ENCODE peak calls at places on chromosomes 1 and 21, in five cellular contexts. P is sigmoid colon; I is substantia nigra; A is CD4-positive, alpha-beta memory T cell; H is stomach. T is an unnamed sample.

GRCh38 chr1:15525043-15525958 is 1.3 kb upstream of the CASP9 start:
- DNase-seq in P (peak), I (no peak), A (no peak), H (no peak), T (no peak)

GRCh38 chr1:114207635-114208034 is 54.0 kb upstream of the SYT6 start:
- DNase-seq in P (no peak), I (no peak), A (no peak), H (no peak), T (no peak)

GRCh38 chr1:196148367-196148970 is 459.8 kb downstream of the KCNT2 start:
- DNase-seq in P (no peak), I (no peak), A (peak), H (no peak), T (no peak)

GRCh38 chr1:104932030-104932915 is 1182.6 kb downstream of the AMY1C start:
- DNase-seq in P (no peak), I (no peak), A (no peak), H (no peak), T (no peak)

GRCh38 chr21:30668776-30669175 is 26.1 kb downstream of the KRTAP20-3 start:
- DNase-seq in P (no peak), I (no peak), A (no peak), H (no peak), T (no peak)

GRCh38 chr1:197441990-197442389 is 173.9 kb downstream of the CRB1 start:
- DNase-seq in P (no peak), I (no peak), A (no peak), H (no peak), T (no peak)

GRCh38 chr21:45499970-45500575 is 42.2 kb downstream of the SLC19A1 start:
- DNase-seq in P (peak), I (no peak), A (no peak), H (no peak), T (no peak)

GRCh38 chr1:112332751-112333150 is 63.3 kb upstream of the CTTNBP2NL start:
- DNase-seq in P (no peak), I (no peak), A (no peak), H (no peak), T (no peak)

GRCh38 chr1:17090844-17091243 is 28.4 kb downstream of the PADI2 start:
- DNase-seq in P (no peak), I (no peak), A (no peak), H (no peak), T (no peak)

GRCh38 chr1:52127181-52128175 is 14.4 kb upstream of the ZFYVE9 start:
- DNase-seq in P (no peak), I (no peak), A (peak), H (no peak), T (peak)

GRCh38 chr1:150420560-150421265 is 56.8 kb downstream of the RPRD2 start:
- DNase-seq in P (no peak), I (no peak), A (no peak), H (no peak), T (no peak)

GRCh38 chr1:8239306-8240023 is 78.4 kb upstream of the SLC45A1 start:
- DNase-seq in P (peak), I (no peak), A (no peak), H (peak), T (no peak)

GRCh38 chr1:85884372-85885035 is 176.3 kb upstream of the ZNHIT6 start:
- DNase-seq in P (no peak), I (no peak), A (no peak), H (no peak), T (no peak)

GRCh38 chr1:5969168-5969567 is 23.1 kb downstream of the NPHP4 start:
- DNase-seq in P (peak), I (no peak), A (no peak), H (no peak), T (no peak)

GRCh38 chr1:35220976-35221375 is 28.0 kb upstream of the SFPQ start:
- DNase-seq in P (no peak), I (no peak), A (peak), H (no peak), T (peak)

GRCh38 chr21:14690886-14691285 is 144.8 kb upstream of the SAMSN1 start:
- DNase-seq in P (no peak), I (no peak), A (no peak), H (no peak), T (peak)

GRCh38 chr1:43531453-43531905 is 796 bp downstream of the PTPRF start:
- DNase-seq in P (no peak), I (no peak), A (no peak), H (no peak), T (no peak)

GRCh38 chr1:228274452-228275153 is 66.8 kb downstream of the OBSCN start:
- DNase-seq in P (peak), I (no peak), A (no peak), H (no peak), T (no peak)

GRCh38 chr1:40315239-40315794 is 1.8 kb downstream of the COL9A2 start:
- DNase-seq in P (peak), I (peak), A (peak), H (peak), T (peak)

GRCh38 chr21:14587266-14587665 is 41.2 kb upstream of the SAMSN1 start:
- DNase-seq in P (no peak), I (no peak), A (no peak), H (no peak), T (no peak)

GRCh38 chr1:206821493-206821892 is 43.9 kb upstream of the IL20 start:
- DNase-seq in P (no peak), I (no peak), A (no peak), H (no peak), T (no peak)

GRCh38 chr21:37571442-37571841 is 204.9 kb downstream of the DYRK1A start:
- DNase-seq in P (no peak), I (no peak), A (no peak), H (no peak), T (no peak)

GRCh38 chr1:84145051-84145450 is 980 bp downstream of the PRKACB start:
- DNase-seq in P (no peak), I (no peak), A (peak), H (no peak), T (no peak)

GRCh38 chr1:39542924-39543323 is 33.7 kb downstream of the PABPC4 start:
- DNase-seq in P (no peak), I (no peak), A (no peak), H (no peak), T (no peak)

GRCh38 chr1:23480187-23481025 is 3.6 kb downstream of the ASAP3 start:
- DNase-seq in P (no peak), I (no peak), A (no peak), H (no peak), T (no peak)
- H3K27ac ChIP-seq in P (no peak), I (no peak), A (no peak), H (no peak), T (no peak)

GRCh38 chr1:33428661-33429060 is 2.2 kb downstream of the PHC2 start:
- DNase-seq in P (no peak), I (no peak), A (no peak), H (no peak), T (no peak)

GRCh38 chr1:33429332-33429731 is 1.6 kb downstream of the PHC2 start:
- DNase-seq in P (no peak), I (no peak), A (no peak), H (no peak), T (no peak)

GRCh38 chr1:33430751-33431593 is at the start of gene PHC2:
- DNase-seq in P (peak), I (peak), A (peak), H (peak), T (peak)

GRCh38 chr1:33426906-33427305 is 4.0 kb downstream of the PHC2 start:
- DNase-seq in P (no peak), I (no peak), A (no peak), H (no peak), T (no peak)

DNA sequence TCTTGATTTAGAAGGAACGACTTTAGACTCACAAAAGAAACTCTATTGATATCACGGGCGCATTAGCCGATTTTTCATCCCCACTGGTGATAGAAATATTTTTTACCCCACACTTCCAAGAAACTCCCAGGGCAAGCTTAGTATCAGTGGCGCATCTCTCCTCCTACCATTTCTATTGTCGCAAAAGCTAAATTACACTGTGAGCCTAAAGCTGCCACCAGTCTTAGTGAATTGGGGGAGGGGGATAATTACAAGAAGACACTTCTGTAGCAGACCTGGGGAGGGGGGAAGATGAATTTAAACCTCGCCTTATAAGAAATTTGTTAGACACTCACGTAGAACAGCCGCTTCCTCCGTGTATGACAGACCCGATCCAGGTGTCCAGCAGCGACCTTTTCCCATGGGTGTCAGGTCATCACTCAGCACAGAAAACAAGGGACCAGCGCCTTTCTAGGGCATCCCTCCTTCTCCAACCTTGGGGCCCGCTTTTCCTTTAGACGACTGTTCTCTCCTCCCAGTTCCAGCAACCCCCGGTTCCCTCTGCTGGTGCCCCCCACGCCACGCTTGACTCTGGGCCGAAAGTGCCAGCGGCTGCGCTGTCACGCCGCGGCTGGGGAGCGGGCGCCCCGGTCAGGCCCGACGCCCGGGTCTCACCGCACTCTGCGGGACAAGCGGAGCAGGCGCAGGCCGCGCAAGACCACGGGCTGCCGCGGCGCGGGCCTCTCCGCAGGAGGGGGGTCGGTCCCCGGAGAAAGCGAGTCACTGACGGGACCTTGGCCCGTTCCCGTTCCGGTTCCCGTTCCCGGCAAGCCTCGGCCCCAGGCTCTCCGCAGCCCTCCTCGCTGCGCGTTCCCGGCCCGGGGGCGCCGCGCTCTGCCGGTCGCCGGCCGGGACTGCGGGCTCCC is 797 bp downstream of the PHC2 start:
- DNase-seq in P (peak), I (no peak), A (no peak), H (peak), T (peak)
- H3K27ac ChIP-seq in P (peak), I (peak), A (no peak), H (peak), T (peak)

GRCh38 chr1:184745929-184746583 is 8.6 kb downstream of the EDEM3 start:
- DNase-seq in P (no peak), I (no peak), A (peak), H (no peak), T (no peak)

GRCh38 chr1:184745110-184745509 is 9.5 kb downstream of the EDEM3 start:
- DNase-seq in P (no peak), I (no peak), A (no peak), H (no peak), T (no peak)

GRCh38 chr1:184739796-184740195 is 14.9 kb downstream of the EDEM3 start:
- DNase-seq in P (no peak), I (no peak), A (no peak), H (no peak), T (no peak)

GRCh38 chr1:184740344-184740743 is 14.3 kb downstream of the EDEM3 start:
- DNase-seq in P (no peak), I (no peak), A (no peak), H (no peak), T (no peak)

DNA sequence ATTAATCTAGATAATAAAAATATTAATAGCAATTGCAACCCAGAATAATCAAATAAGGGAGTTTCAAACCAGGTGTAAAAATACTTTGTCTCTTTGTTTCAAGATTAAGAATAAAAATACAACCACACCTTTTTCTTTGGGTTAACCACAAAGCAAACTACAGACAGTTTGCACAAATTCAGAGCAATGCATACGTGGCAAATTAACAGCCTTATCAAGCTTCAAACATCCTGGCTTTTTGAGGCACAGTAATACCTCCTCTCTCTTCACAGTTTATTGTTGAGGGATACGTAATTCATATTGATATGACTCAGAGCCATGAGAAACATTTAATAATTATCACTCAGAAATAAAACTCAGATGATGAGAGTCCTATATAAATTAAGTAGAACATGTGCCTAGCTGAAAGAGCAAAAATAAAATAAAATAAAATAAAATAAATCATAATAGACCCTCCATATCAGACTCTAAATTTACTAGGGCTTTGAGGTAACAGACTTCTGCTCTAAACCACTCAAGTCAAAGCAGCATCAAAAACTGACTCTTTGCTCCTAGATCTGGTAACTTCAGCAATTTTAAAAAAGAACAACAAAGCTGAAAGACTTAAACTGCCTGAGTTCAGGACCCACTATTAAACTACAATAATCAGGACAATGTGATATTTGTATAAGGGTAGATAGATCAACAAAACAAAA is 11.4 kb downstream of the EDEM3 start:
- DNase-seq in P (no peak), I (no peak), A (peak), H (no peak), T (no peak)
- H3K27ac ChIP-seq in P (no peak), I (no peak), A (peak), H (no peak), T (no peak)

DNA sequence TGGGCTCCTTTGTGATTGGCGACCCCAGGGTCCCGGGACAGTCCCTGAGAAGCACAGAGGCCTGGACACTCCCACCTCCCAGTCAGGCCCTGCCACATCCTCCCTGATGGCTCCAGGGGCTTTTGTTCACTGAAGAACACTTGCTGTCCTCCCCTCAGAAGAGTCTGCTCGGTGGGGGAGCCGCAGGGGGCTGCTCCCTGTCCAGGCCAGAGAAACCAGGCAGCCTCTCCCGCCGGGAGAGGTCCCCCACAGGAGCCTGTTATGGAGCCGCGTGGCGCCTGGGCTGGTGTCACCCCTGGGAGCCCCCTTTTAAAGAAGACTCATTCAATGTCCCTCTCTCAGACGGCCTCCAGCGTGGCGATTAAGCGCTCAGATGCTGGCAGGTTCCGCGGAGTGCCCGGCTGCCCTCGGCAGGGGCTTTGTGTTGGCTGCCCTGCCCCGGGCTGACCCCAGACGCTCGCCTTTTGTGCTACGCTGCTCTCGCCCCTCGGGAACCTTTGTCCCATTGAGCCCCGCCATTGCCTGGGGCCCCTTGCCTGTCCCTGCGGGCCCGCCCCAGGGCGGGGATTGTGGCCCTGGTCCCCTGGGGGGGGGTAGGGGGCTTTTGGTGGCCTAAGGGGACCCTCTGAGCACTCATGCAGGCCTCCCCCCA is 43.1 kb downstream of the SKI start:
- DNase-seq in P (no peak), I (no peak), A (no peak), H (no peak), T (no peak)
- H3K27ac ChIP-seq in P (peak), I (no peak), A (no peak), H (no peak), T (no peak)